ENCODE peak calls at places on chromosomes 6 and 20, in six cellular contexts. B, D, Z, O, C and R are unnamed samples.

GRCh38 chr20:50982372-50982771 is 23.8 kb downstream of the MOCS3 start:
- DNase-seq in C (no peak), D (no peak), O (peak; percentile 87), Z (peak; percentile 88), B (no peak), R (no peak)

GRCh38 chr20:58555078-58555765 is 40.0 kb upstream of the APCDD1L start:
- DNase-seq in B (no peak), D (no peak), Z (peak; percentile 98), O (peak; percentile 96), C (no peak), R (peak; percentile 53)

GRCh38 chr6:108948252-108948651 is 100.0 kb downstream of the ARMC2 start:
- DNase-seq in C (no peak), Z (no peak), B (no peak), O (no peak), D (no peak), R (no peak)

GRCh38 chr6:13710552-13711383 is 867 bp downstream of the RANBP9 start:
- DNase-seq in Z (peak; percentile 68), B (peak; percentile 17), D (no peak), O (peak; percentile 52), C (peak; percentile 26), R (no peak)

GRCh38 chr6:132687306-132687705 is 26.5 kb downstream of the VNN1 start:
- DNase-seq in B (no peak), O (peak; percentile 93), C (no peak), D (no peak), Z (peak; percentile 83), R (no peak)

GRCh38 chr6:31446481-31446880 is 43.1 kb downstream of the MICA start:
- DNase-seq in D (no peak), Z (no peak), C (no peak), B (no peak), O (no peak), R (no peak)

GRCh38 chr6:81436990-81437389 is 315.5 kb downstream of the TENT5A start:
- DNase-seq in B (no peak), C (no peak), D (no peak), Z (no peak), O (no peak), R (no peak)

GRCh38 chr6:28868873-28869272 is 54.9 kb downstream of the TRIM27 start:
- DNase-seq in D (no peak), O (no peak), C (no peak), Z (no peak), B (no peak), R (no peak)

GRCh38 chr6:89375902-89376301 is 23.4 kb upstream of the UBE2J1 start:
- DNase-seq in B (no peak), O (no peak), D (no peak), Z (no peak), C (no peak), R (no peak)

GRCh38 chr20:33733654-33734576 is 2.1 kb downstream of the ZNF341 start:
- DNase-seq in Z (peak; percentile 81), D (peak; percentile 57), O (peak; percentile 79), C (no peak), B (no peak), R (peak; percentile 15)

GRCh38 chr20:51860015-51860882 is 57.9 kb upstream of the SALL4 start:
- DNase-seq in O (peak; percentile 72), D (no peak), C (no peak), B (no peak), Z (peak; percentile 96), R (no peak)

GRCh38 chr20:44580581-44581268 is 1.7 kb upstream of the PKIG start:
- DNase-seq in C (no peak), B (no peak), Z (peak; percentile 81), D (no peak), O (no peak), R (no peak)

GRCh38 chr6:140909156-140909555 is 1223.6 kb upstream of the GJE1 start:
- DNase-seq in Z (peak; percentile 52), O (peak; percentile 42), B (no peak), C (no peak), D (no peak), R (no peak)

GRCh38 chr20:44309763-44310663 is 989 bp downstream of the FITM2 start:
- DNase-seq in B (no peak), Z (peak; percentile 53), D (peak; percentile 68), C (no peak), O (peak; percentile 54), R (no peak)

GRCh38 chr6:36688534-36689075 is 9.0 kb upstream of the RAB44 start:
- DNase-seq in B (no peak), D (no peak), Z (no peak), C (no peak), O (no peak), R (no peak)

GRCh38 chr20:38728911-38729642 is 4.8 kb downstream of the SLC32A1 start:
- DNase-seq in C (no peak), B (no peak), D (no peak), O (no peak), Z (no peak), R (no peak)

GRCh38 chr20:33442136-33443005 is 1.2 kb downstream of the SNTA1 start:
- DNase-seq in Z (no peak), C (no peak), B (no peak), O (no peak), D (no peak), R (no peak)

GRCh38 chr20:63657937-63658748 is at the start of gene RTEL1:
- DNase-seq in Z (peak; percentile 94), D (peak; percentile 94), O (peak; percentile 95), B (peak; percentile 80), C (peak; percentile 76), R (peak; percentile 81)

GRCh38 chr20:45833883-45834796 is 541 bp downstream of the SNX21 start:
- DNase-seq in C (peak; percentile 40), B (no peak), Z (peak; percentile 73), D (peak; percentile 78), O (peak; percentile 71), R (no peak)

GRCh38 chr6:48744948-48745347 is 634.0 kb upstream of the PTCHD4 start:
- DNase-seq in C (no peak), O (peak; percentile 25), D (no peak), Z (peak; percentile 74), B (no peak), R (no peak)

GRCh38 chr6:160188773-160189172 is 67.2 kb downstream of the SLC22A1 start:
- DNase-seq in D (no peak), C (no peak), O (peak; percentile 64), B (no peak), Z (peak; percentile 76), R (no peak)